ENCODE peak calls at places on chromosomes 11 and 22, in six cellular contexts. One of them, this sample, is unnamed.

GRCh38 chr11:14423633-14424032 is 64.7 kb upstream of the RRAS2 start:
- DNase-seq in ureter: no peak
- DNase-seq in NCI-H187: no peak
- DNase-seq in iPS-NIHi11: no peak
- DNase-seq in GM23248: peak
- DNase-seq in putamen: no peak
- DNase-seq in this sample: no peak

GRCh38 chr11:44860967-44861828 is 89.5 kb downstream of the TP53I11 start:
- DNase-seq in putamen: no peak
- DNase-seq in NCI-H187: no peak
- DNase-seq in ureter: no peak
- DNase-seq in iPS-NIHi11: no peak
- DNase-seq in GM23248: no peak
- DNase-seq in this sample: no peak

GRCh38 chr22:37627545-37627944 is 11.9 kb upstream of the SH3BP1 start:
- DNase-seq in iPS-NIHi11: no peak
- DNase-seq in GM23248: no peak
- DNase-seq in NCI-H187: no peak
- DNase-seq in ureter: no peak
- DNase-seq in putamen: no peak
- DNase-seq in this sample: peak

GRCh38 chr22:29840498-29840897 is 2.4 kb upstream of the ASCC2 start:
- DNase-seq in putamen: no peak
- DNase-seq in ureter: no peak
- DNase-seq in NCI-H187: no peak
- DNase-seq in GM23248: peak
- DNase-seq in iPS-NIHi11: no peak
- DNase-seq in this sample: no peak

GRCh38 chr11:68441466-68442230 is 18.9 kb upstream of the PPP6R3 start:
- DNase-seq in GM23248: peak
- DNase-seq in ureter: no peak
- DNase-seq in putamen: no peak
- DNase-seq in NCI-H187: no peak
- DNase-seq in iPS-NIHi11: no peak
- DNase-seq in this sample: no peak

GRCh38 chr11:63017306-63017974 is 1.8 kb upstream of the SLC22A8 start:
- DNase-seq in ureter: no peak
- DNase-seq in NCI-H187: no peak
- DNase-seq in iPS-NIHi11: no peak
- DNase-seq in GM23248: no peak
- DNase-seq in putamen: no peak
- DNase-seq in this sample: no peak

GRCh38 chr11:65131417-65131776 is 2.9 kb downstream of the SYVN1 start:
- DNase-seq in GM23248: no peak
- DNase-seq in ureter: no peak
- DNase-seq in iPS-NIHi11: no peak
- DNase-seq in putamen: no peak
- DNase-seq in NCI-H187: no peak
- DNase-seq in this sample: no peak

GRCh38 chr11:60973699-60974098 is 2.2 kb downstream of the CD6 start:
- DNase-seq in ureter: no peak
- DNase-seq in NCI-H187: no peak
- DNase-seq in iPS-NIHi11: no peak
- DNase-seq in GM23248: no peak
- DNase-seq in putamen: no peak
- DNase-seq in this sample: no peak

GRCh38 chr11:108508653-108509593 is 10.7 kb upstream of the POGLUT3 start:
- DNase-seq in ureter: no peak
- DNase-seq in putamen: no peak
- DNase-seq in NCI-H187: no peak
- DNase-seq in GM23248: no peak
- DNase-seq in iPS-NIHi11: no peak
- DNase-seq in this sample: no peak

GRCh38 chr11:106914409-106914808 is 103.9 kb downstream of the GUCY1A2 start:
- DNase-seq in iPS-NIHi11: no peak
- DNase-seq in putamen: no peak
- DNase-seq in GM23248: no peak
- DNase-seq in NCI-H187: no peak
- DNase-seq in ureter: no peak
- DNase-seq in this sample: no peak

GRCh38 chr11:7530013-7530412 is 16.2 kb downstream of the PPFIBP2 start:
- DNase-seq in NCI-H187: no peak
- DNase-seq in iPS-NIHi11: no peak
- DNase-seq in GM23248: no peak
- DNase-seq in putamen: no peak
- DNase-seq in ureter: no peak
- DNase-seq in this sample: no peak

GRCh38 chr22:19819209-19819910 is 35.3 kb downstream of the GNB1L start:
- DNase-seq in GM23248: no peak
- DNase-seq in putamen: no peak
- DNase-seq in NCI-H187: no peak
- DNase-seq in iPS-NIHi11: no peak
- DNase-seq in ureter: no peak
- DNase-seq in this sample: no peak

GRCh38 chr11:60634151-60634550 is 65.3 kb upstream of the MS4A8 start:
- DNase-seq in GM23248: peak
- DNase-seq in NCI-H187: no peak
- DNase-seq in iPS-NIHi11: peak
- DNase-seq in ureter: no peak
- DNase-seq in putamen: no peak
- DNase-seq in this sample: no peak

GRCh38 chr11:69925366-69926196 is 106.4 kb upstream of the FGF3 start:
- DNase-seq in NCI-H187: no peak
- DNase-seq in putamen: no peak
- DNase-seq in iPS-NIHi11: no peak
- DNase-seq in GM23248: no peak
- DNase-seq in ureter: no peak
- DNase-seq in this sample: no peak

GRCh38 chr22:17434856-17435255 is 65.6 kb downstream of the CECR2 start:
- DNase-seq in NCI-H187: no peak
- DNase-seq in putamen: no peak
- DNase-seq in iPS-NIHi11: no peak
- DNase-seq in GM23248: no peak
- DNase-seq in ureter: no peak
- DNase-seq in this sample: no peak

GRCh38 chr11:9052316-9052715 is 39.1 kb downstream of the SCUBE2 start:
- DNase-seq in iPS-NIHi11: no peak
- DNase-seq in NCI-H187: no peak
- DNase-seq in ureter: no peak
- DNase-seq in GM23248: no peak
- DNase-seq in putamen: no peak
- DNase-seq in this sample: no peak

GRCh38 chr11:70168405-70168754 is 34.7 kb upstream of the FADD start:
- DNase-seq in iPS-NIHi11: no peak
- DNase-seq in GM23248: no peak
- DNase-seq in putamen: no peak
- DNase-seq in NCI-H187: no peak
- DNase-seq in ureter: no peak
- DNase-seq in this sample: no peak

GRCh38 chr11:118605116-118605867 is 2.1 kb upstream of the PHLDB1 start:
- DNase-seq in iPS-NIHi11: no peak
- DNase-seq in putamen: peak
- DNase-seq in NCI-H187: no peak
- DNase-seq in GM23248: peak
- DNase-seq in ureter: peak
- DNase-seq in this sample: no peak

GRCh38 chr22:36528336-36528735 is 630 bp downstream of the EIF3D start:
- DNase-seq in ureter: no peak
- DNase-seq in putamen: no peak
- DNase-seq in NCI-H187: no peak
- DNase-seq in GM23248: peak
- DNase-seq in iPS-NIHi11: no peak
- DNase-seq in this sample: peak

This sample was measured in RPMI8226.